ENCODE peak calls at places on chromosomes 3 and 15, in five cellular contexts. One of them, this sample, is unnamed.

GRCh38 chr3:6921041-6921440 is 60.1 kb downstream of the GRM7 start:
- DNase-seq in HuH-7.5: no peak
- DNase-seq in hepatocyte: no peak
- DNase-seq in cardiac fibroblast: no peak
- DNase-seq in CD8-positive, alpha-beta memory T cell: no peak
- DNase-seq in this sample: no peak

GRCh38 chr3:160331127-160331937 is 67.7 kb downstream of the IFT80 start:
- DNase-seq in HuH-7.5: no peak
- DNase-seq in hepatocyte: peak
- DNase-seq in CD8-positive, alpha-beta memory T cell: no peak
- DNase-seq in cardiac fibroblast: peak
- DNase-seq in this sample: no peak

GRCh38 chr15:61750271-61751084 is 309.8 kb downstream of the VPS13C start:
- DNase-seq in HuH-7.5: no peak
- DNase-seq in hepatocyte: peak
- DNase-seq in cardiac fibroblast: no peak
- DNase-seq in CD8-positive, alpha-beta memory T cell: no peak
- DNase-seq in this sample: no peak

GRCh38 chr3:25476639-25477038 is 48.6 kb downstream of the RARB start:
- DNase-seq in hepatocyte: no peak
- DNase-seq in HuH-7.5: no peak
- DNase-seq in CD8-positive, alpha-beta memory T cell: no peak
- DNase-seq in cardiac fibroblast: peak
- DNase-seq in this sample: no peak

GRCh38 chr3:134311265-134311664 is 60.6 kb upstream of the RYK start:
- DNase-seq in hepatocyte: no peak
- DNase-seq in CD8-positive, alpha-beta memory T cell: no peak
- DNase-seq in cardiac fibroblast: peak
- DNase-seq in HuH-7.5: no peak
- DNase-seq in this sample: no peak

GRCh38 chr3:52221563-52222318 is 3.7 kb downstream of the TLR9 start:
- DNase-seq in hepatocyte: no peak
- DNase-seq in HuH-7.5: no peak
- DNase-seq in cardiac fibroblast: peak
- DNase-seq in CD8-positive, alpha-beta memory T cell: peak
- DNase-seq in this sample: peak

GRCh38 chr3:151774910-151775309 is 39.0 kb upstream of the AADAC start:
- DNase-seq in CD8-positive, alpha-beta memory T cell: no peak
- DNase-seq in HuH-7.5: no peak
- DNase-seq in hepatocyte: no peak
- DNase-seq in cardiac fibroblast: no peak
- DNase-seq in this sample: no peak

GRCh38 chr3:20380310-20380709 is 194.3 kb upstream of the SGO1 start:
- DNase-seq in CD8-positive, alpha-beta memory T cell: no peak
- DNase-seq in hepatocyte: peak
- DNase-seq in HuH-7.5: no peak
- DNase-seq in cardiac fibroblast: no peak
- DNase-seq in this sample: no peak

GRCh38 chr3:127822836-127823589 is 698 bp upstream of the MGLL start:
- DNase-seq in CD8-positive, alpha-beta memory T cell: no peak
- DNase-seq in HuH-7.5: peak
- DNase-seq in cardiac fibroblast: peak
- DNase-seq in hepatocyte: peak
- DNase-seq in this sample: no peak

GRCh38 chr15:75143738-75144334 is 57.8 kb upstream of the C15orf39 start:
- DNase-seq in HuH-7.5: no peak
- DNase-seq in CD8-positive, alpha-beta memory T cell: no peak
- DNase-seq in cardiac fibroblast: no peak
- DNase-seq in hepatocyte: no peak
- DNase-seq in this sample: no peak

This sample was measured in effector memory CD4-positive, alpha-beta T cell.